ENCODE peak calls at places on chromosome 15, in eight cellular contexts. M, B, V, R, A, G, S and T are unnamed samples.

GRCh38 chr15:45458746-45459403 is 63.7 kb downstream of the SLC30A4 start:
- DNase-seq in V (peak; percentile 16), A (peak; percentile 74), S (peak; percentile 85), M (peak; percentile 33), G (peak; percentile 66), B (peak; percentile 37), R (peak; percentile 84), T (peak; percentile 77)

GRCh38 chr15:92079047-92079446 is 225.5 kb downstream of the SLCO3A1 start:
- DNase-seq in G (no peak), B (no peak), V (no peak), M (peak; percentile 43), S (peak; percentile 37), R (no peak), A (no peak), T (no peak)

GRCh38 chr15:57227899-57228298 is 148.4 kb upstream of the CGNL1 start:
- DNase-seq in B (peak; percentile 73), V (no peak), G (no peak), R (no peak), A (no peak), S (no peak), M (peak; percentile 56), T (no peak)

GRCh38 chr15:39232512-39232911 is 348.4 kb upstream of the THBS1 start:
- DNase-seq in G (no peak), A (no peak), M (peak; percentile 20), S (no peak), R (no peak), B (peak; percentile 95), V (no peak), T (no peak)

GRCh38 chr15:22902981-22903380 is 64.5 kb downstream of the NIPA2 start:
- DNase-seq in B (no peak), R (no peak), S (no peak), V (no peak), A (no peak), G (no peak), M (no peak), T (no peak)

GRCh38 chr15:37981781-37982180 is 47.3 kb downstream of the TMCO5A start:
- DNase-seq in B (peak; percentile 55), S (no peak), M (peak; percentile 54), R (no peak), G (no peak), A (no peak), V (no peak), T (no peak)

GRCh38 chr15:84810073-84810840 is 6.9 kb upstream of the ALPK3 start:
- DNase-seq in B (peak; percentile 62), S (no peak), A (no peak), R (no peak), G (no peak), M (no peak), V (no peak), T (no peak)

GRCh38 chr15:65361708-65362459 is 15.9 kb downstream of the IGDCC3 start:
- DNase-seq in V (no peak), S (no peak), R (no peak), B (no peak), G (no peak), A (no peak), M (no peak), T (no peak)

GRCh38 chr15:36501063-36501678 is 78.3 kb upstream of the CDIN1 start:
- DNase-seq in V (no peak), B (peak; percentile 79), S (peak; percentile 3), M (peak; percentile 84), R (peak; percentile 18), G (no peak), A (no peak), T (no peak)

GRCh38 chr15:81087121-81087520 is 46.9 kb upstream of the CFAP161 start:
- DNase-seq in R (no peak), S (no peak), V (no peak), A (no peak), G (no peak), M (no peak), B (no peak), T (no peak)

GRCh38 chr15:68552773-68553172 is 26.0 kb upstream of the CORO2B start:
- DNase-seq in R (no peak), A (no peak), M (no peak), V (no peak), G (no peak), B (peak; percentile 47), S (no peak), T (no peak)

GRCh38 chr15:42371125-42371524 is 11.8 kb downstream of the CAPN3 start:
- DNase-seq in S (peak; percentile 21), G (no peak), R (no peak), A (no peak), B (peak; percentile 37), M (no peak), V (no peak), T (no peak)

GRCh38 chr15:69357773-69358765 is 56.1 kb upstream of the KIF23 start:
- DNase-seq in S (no peak), B (peak; percentile 47), G (no peak), V (no peak), A (no peak), R (peak; percentile 18), M (peak; percentile 23), T (peak; percentile 49)